ENCODE peak calls at places on chromosomes 6 and 20, in nine cellular contexts. One of them, this sample, is unnamed. For H3K4me1, the result is how much of the 10 kb centered on the place peaks cover.

GRCh38 chr20:38790210-38791053 is 15.1 kb upstream of the PPP1R16B start:
- DNase-seq in OCI-LY7: peak
- DNase-seq in PC-3: peak
- DNase-seq in neural progenitor cell: peak
- DNase-seq in GM23338: peak
- DNase-seq in HCT116: peak
- DNase-seq in GM23248: peak
- DNase-seq in SK-N-SH: peak
- DNase-seq in MM.1S: no peak
- DNase-seq in this sample: peak

GRCh38 chr6:16706029-16706428 is 55.2 kb downstream of the ATXN1 start:
- DNase-seq in OCI-LY7: no peak
- DNase-seq in PC-3: peak
- DNase-seq in neural progenitor cell: no peak
- DNase-seq in GM23338: no peak
- DNase-seq in HCT116: no peak
- DNase-seq in GM23248: no peak
- DNase-seq in SK-N-SH: no peak
- DNase-seq in MM.1S: no peak
- DNase-seq in this sample: no peak

GRCh38 chr6:63805808-63806572 is 170.4 kb downstream of the PHF3 start:
- DNase-seq in OCI-LY7: no peak
- DNase-seq in PC-3: peak
- DNase-seq in neural progenitor cell: peak
- DNase-seq in GM23338: no peak
- DNase-seq in HCT116: no peak
- DNase-seq in GM23248: peak
- DNase-seq in SK-N-SH: peak
- DNase-seq in MM.1S: no peak
- DNase-seq in this sample: peak

GRCh38 chr6:165770430-165771082 is 107.5 kb upstream of the PDE10A start:
- DNase-seq in OCI-LY7: no peak
- DNase-seq in PC-3: no peak
- DNase-seq in neural progenitor cell: no peak
- DNase-seq in GM23338: peak
- DNase-seq in HCT116: no peak
- DNase-seq in GM23248: no peak
- DNase-seq in SK-N-SH: no peak
- DNase-seq in MM.1S: no peak
- DNase-seq in this sample: no peak

GRCh38 chr20:61803903-61804804 is 261.5 kb downstream of the TAF4 start:
- DNase-seq in OCI-LY7: no peak
- DNase-seq in PC-3: no peak
- DNase-seq in neural progenitor cell: peak
- DNase-seq in GM23338: no peak
- DNase-seq in HCT116: no peak
- DNase-seq in GM23248: peak
- DNase-seq in SK-N-SH: no peak
- DNase-seq in MM.1S: no peak
- DNase-seq in this sample: no peak

GRCh38 chr6:161743526-161744196 is 469.8 kb upstream of the AGPAT4 start:
- DNase-seq in OCI-LY7: no peak
- DNase-seq in PC-3: no peak
- DNase-seq in neural progenitor cell: no peak
- DNase-seq in GM23338: no peak
- DNase-seq in HCT116: no peak
- DNase-seq in GM23248: no peak
- DNase-seq in SK-N-SH: no peak
- DNase-seq in MM.1S: no peak
- DNase-seq in this sample: no peak

GRCh38 chr6:106359989-106360409 is 518 bp upstream of the CRYBG1 start:
- DNase-seq in OCI-LY7: no peak
- DNase-seq in PC-3: no peak
- DNase-seq in neural progenitor cell: no peak
- DNase-seq in GM23338: no peak
- DNase-seq in HCT116: no peak
- DNase-seq in GM23248: no peak
- DNase-seq in SK-N-SH: no peak
- DNase-seq in MM.1S: no peak
- DNase-seq in this sample: no peak

GRCh38 chr6:1404066-1404712 is 14.8 kb downstream of the FOXF2 start:
- DNase-seq in OCI-LY7: no peak
- DNase-seq in PC-3: no peak
- DNase-seq in neural progenitor cell: no peak
- DNase-seq in GM23338: no peak
- DNase-seq in HCT116: no peak
- DNase-seq in GM23248: no peak
- DNase-seq in SK-N-SH: no peak
- DNase-seq in MM.1S: no peak
- DNase-seq in this sample: no peak

GRCh38 chr20:51687071-51687470 is 81.1 kb downstream of the ATP9A start:
- DNase-seq in OCI-LY7: no peak
- DNase-seq in PC-3: peak
- DNase-seq in neural progenitor cell: no peak
- DNase-seq in GM23338: no peak
- DNase-seq in HCT116: peak
- DNase-seq in GM23248: peak
- DNase-seq in SK-N-SH: no peak
- DNase-seq in MM.1S: no peak
- DNase-seq in this sample: no peak

GRCh38 chr6:52162940-52163908 is 23.0 kb upstream of the IL17A start:
- DNase-seq in OCI-LY7: peak
- DNase-seq in PC-3: peak
- DNase-seq in neural progenitor cell: peak
- DNase-seq in GM23338: peak
- DNase-seq in HCT116: peak
- DNase-seq in GM23248: peak
- DNase-seq in SK-N-SH: no peak
- DNase-seq in MM.1S: peak
- DNase-seq in this sample: peak

GRCh38 chr6:136113736-136114173 is 136.4 kb downstream of the MTFR2 start:
- DNase-seq in OCI-LY7: no peak
- DNase-seq in PC-3: peak
- DNase-seq in neural progenitor cell: peak
- DNase-seq in GM23338: peak
- DNase-seq in HCT116: no peak
- DNase-seq in GM23248: peak
- DNase-seq in SK-N-SH: peak
- DNase-seq in MM.1S: no peak
- DNase-seq in this sample: peak

GRCh38 chr20:1313236-1313964 is 15.5 kb downstream of the SDCBP2 start:
- DNase-seq in OCI-LY7: peak
- DNase-seq in PC-3: peak
- DNase-seq in neural progenitor cell: peak
- DNase-seq in GM23338: peak
- DNase-seq in HCT116: peak
- DNase-seq in GM23248: peak
- DNase-seq in SK-N-SH: peak
- DNase-seq in MM.1S: peak
- DNase-seq in this sample: peak

GRCh38 chr20:50673146-50673830 is 18.1 kb downstream of the RIPOR3 start:
- DNase-seq in OCI-LY7: no peak
- DNase-seq in PC-3: no peak
- DNase-seq in neural progenitor cell: no peak
- DNase-seq in GM23338: no peak
- DNase-seq in HCT116: no peak
- DNase-seq in GM23248: no peak
- DNase-seq in SK-N-SH: no peak
- DNase-seq in MM.1S: no peak
- DNase-seq in this sample: peak

GRCh38 chr20:50678213-50678898 is 13.0 kb downstream of the RIPOR3 start:
- DNase-seq in OCI-LY7: no peak
- DNase-seq in PC-3: peak
- DNase-seq in neural progenitor cell: no peak
- DNase-seq in GM23338: no peak
- DNase-seq in HCT116: no peak
- DNase-seq in GM23248: no peak
- DNase-seq in SK-N-SH: no peak
- DNase-seq in MM.1S: no peak
- DNase-seq in this sample: peak

GRCh38 chr20:50676888-50677287 is 14.5 kb downstream of the RIPOR3 start:
- DNase-seq in OCI-LY7: no peak
- DNase-seq in PC-3: no peak
- DNase-seq in neural progenitor cell: no peak
- DNase-seq in GM23338: no peak
- DNase-seq in HCT116: no peak
- DNase-seq in GM23248: no peak
- DNase-seq in SK-N-SH: no peak
- DNase-seq in MM.1S: no peak
- DNase-seq in this sample: no peak

GRCh38 chr20:50673831-50674825 is 17.2 kb downstream of the RIPOR3 start:
- DNase-seq in OCI-LY7: no peak
- DNase-seq in PC-3: no peak
- DNase-seq in neural progenitor cell: no peak
- DNase-seq in GM23338: no peak
- DNase-seq in HCT116: no peak
- DNase-seq in GM23248: no peak
- DNase-seq in SK-N-SH: no peak
- DNase-seq in MM.1S: no peak
- DNase-seq in this sample: no peak

DNA sequence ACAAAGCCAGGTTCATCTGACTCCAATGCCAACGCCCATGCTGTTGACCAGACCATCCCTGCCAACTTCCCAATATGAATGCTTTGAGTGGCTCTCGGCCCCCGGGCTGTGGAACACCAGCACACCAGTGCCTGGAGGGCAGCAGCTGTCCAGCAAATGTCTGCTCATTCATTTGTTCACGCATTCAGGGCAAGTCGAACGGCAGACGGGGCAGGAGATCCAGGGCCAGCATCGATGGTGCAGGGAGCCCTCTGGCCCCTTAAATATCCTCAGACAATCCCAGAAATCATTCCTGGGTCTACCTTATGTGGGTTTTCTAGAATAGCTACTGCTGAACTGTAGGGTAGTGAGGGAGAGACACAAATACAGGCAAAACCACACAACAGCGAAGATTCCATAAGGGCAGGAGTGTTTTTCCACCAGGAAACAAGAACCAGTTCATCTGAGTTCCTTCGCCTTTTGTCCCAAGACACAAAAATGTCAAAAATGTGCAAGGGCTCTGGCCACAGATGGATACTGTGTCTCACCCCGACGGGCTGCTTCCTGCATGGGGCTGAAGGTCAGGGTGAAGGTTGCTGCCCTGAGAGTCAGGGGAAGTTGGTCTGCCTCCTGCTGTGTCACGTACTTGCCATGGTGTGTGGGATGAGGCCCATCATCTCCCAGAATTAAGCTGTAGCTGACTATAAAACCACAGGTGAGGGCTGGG is 15.5 kb downstream of the RIPOR3 start:
- DNase-seq in OCI-LY7: no peak
- DNase-seq in PC-3: no peak
- DNase-seq in neural progenitor cell: no peak
- DNase-seq in GM23338: peak
- DNase-seq in HCT116: no peak
- DNase-seq in GM23248: no peak
- DNase-seq in SK-N-SH: no peak
- DNase-seq in MM.1S: no peak
- DNase-seq in this sample: no peak
- H2AFZ ChIP-seq in OCI-LY7: no peak
- H2AFZ ChIP-seq in PC-3: no peak
- H2AFZ ChIP-seq in neural progenitor cell: no peak
- H2AFZ ChIP-seq in GM23338: no peak
- H2AFZ ChIP-seq in HCT116: no peak
- H2AFZ ChIP-seq in GM23248: no peak
- H2AFZ ChIP-seq in SK-N-SH: peak
- H2AFZ ChIP-seq in MM.1S: no peak
- H2AFZ ChIP-seq in this sample: no peak

DNA sequence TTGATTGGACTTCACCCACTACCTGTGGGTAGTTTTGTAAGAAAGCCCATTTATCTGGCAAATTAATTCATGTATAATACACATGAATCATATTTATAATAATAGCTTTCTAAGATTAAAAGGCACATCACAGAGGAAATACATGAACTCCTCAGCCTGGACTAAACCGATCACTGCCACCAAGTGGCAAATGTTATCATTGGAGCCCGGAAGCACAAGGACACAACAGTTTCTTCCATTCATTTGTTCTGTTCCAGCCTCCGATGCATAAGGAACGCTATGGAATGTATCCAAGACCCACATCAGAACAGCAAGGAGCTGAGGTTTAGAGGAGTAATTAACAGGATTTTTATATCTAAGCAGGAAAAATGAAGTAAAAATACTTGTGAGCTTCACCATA is 13.9 kb upstream of the IPCEF1 start:
- DNase-seq in OCI-LY7: peak
- DNase-seq in PC-3: peak
- DNase-seq in neural progenitor cell: peak
- DNase-seq in GM23338: peak
- DNase-seq in HCT116: peak
- DNase-seq in GM23248: peak
- DNase-seq in SK-N-SH: peak
- DNase-seq in MM.1S: no peak
- DNase-seq in this sample: peak
- TF ChIP-seq EZH2phosphoT487 in OCI-LY7: no peak
- TF ChIP-seq EZH2phosphoT487 in PC-3: no peak
- TF ChIP-seq EZH2phosphoT487 in neural progenitor cell: no peak
- TF ChIP-seq EZH2phosphoT487 in GM23338: no peak
- TF ChIP-seq EZH2phosphoT487 in HCT116: no peak
- TF ChIP-seq EZH2phosphoT487 in GM23248: no peak
- TF ChIP-seq EZH2phosphoT487 in SK-N-SH: no peak
- TF ChIP-seq EZH2phosphoT487 in MM.1S: no peak
- TF ChIP-seq EZH2phosphoT487 in this sample: no peak

DNA sequence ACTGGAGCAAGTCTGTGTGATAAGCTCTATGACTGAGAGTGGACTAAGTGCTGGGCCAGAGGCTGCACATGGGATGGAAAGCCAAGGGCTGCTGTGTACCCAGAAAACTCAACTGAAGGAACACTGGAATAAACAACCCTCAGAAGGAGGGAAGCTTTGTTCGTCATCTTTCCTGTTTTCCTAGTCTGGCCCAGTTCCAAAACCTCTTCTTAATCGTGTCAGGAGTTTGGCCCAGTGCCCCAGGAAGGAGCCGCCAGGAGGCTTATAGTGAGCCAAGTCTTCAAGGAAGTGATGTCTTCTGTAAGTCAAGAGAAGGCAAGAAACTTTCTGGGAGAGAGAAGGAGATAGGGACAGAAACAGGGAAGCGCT is 23.3 kb upstream of the TOP1 start:
- DNase-seq in OCI-LY7: no peak
- DNase-seq in PC-3: peak
- DNase-seq in neural progenitor cell: no peak
- DNase-seq in GM23338: no peak
- DNase-seq in HCT116: peak
- DNase-seq in GM23248: peak
- DNase-seq in SK-N-SH: no peak
- DNase-seq in MM.1S: no peak
- DNase-seq in this sample: peak
- H3K4me1 ChIP-seq in OCI-LY7: half or more
- H3K4me1 ChIP-seq in PC-3: half or more
- H3K4me1 ChIP-seq in neural progenitor cell: under half
- H3K4me1 ChIP-seq in GM23338: under half
- H3K4me1 ChIP-seq in HCT116: half or more
- H3K4me1 ChIP-seq in GM23248: under half
- H3K4me1 ChIP-seq in SK-N-SH: half or more
- H3K4me1 ChIP-seq in MM.1S: under half
- H3K4me1 ChIP-seq in this sample: under half

DNA sequence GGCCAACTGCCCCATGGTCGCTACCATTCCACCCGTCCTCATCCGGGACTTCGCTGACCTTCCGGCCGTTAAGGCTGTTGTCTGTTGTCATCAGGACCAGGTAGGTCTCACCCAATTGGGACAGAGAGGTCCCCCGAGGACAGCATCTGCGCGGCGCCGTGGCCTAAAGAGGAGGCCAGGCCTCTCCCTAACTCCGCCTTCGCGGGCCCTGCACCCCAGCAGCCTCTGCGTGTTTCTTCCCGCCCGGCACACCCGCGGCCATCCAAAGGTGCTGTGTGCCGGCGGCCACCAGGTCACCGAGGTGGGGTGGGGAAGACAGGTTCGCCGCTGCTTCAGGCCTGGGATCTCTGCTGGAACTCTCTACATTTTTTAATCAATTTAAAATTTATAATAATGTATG is 9.0 kb downstream of the OR2W1 start:
- DNase-seq in OCI-LY7: no peak
- DNase-seq in PC-3: no peak
- DNase-seq in neural progenitor cell: no peak
- DNase-seq in GM23338: peak
- DNase-seq in HCT116: no peak
- DNase-seq in GM23248: no peak
- DNase-seq in SK-N-SH: no peak
- DNase-seq in MM.1S: no peak
- DNase-seq in this sample: no peak
- H2AFZ ChIP-seq in OCI-LY7: no peak
- H2AFZ ChIP-seq in PC-3: no peak
- H2AFZ ChIP-seq in neural progenitor cell: no peak
- H2AFZ ChIP-seq in GM23338: peak
- H2AFZ ChIP-seq in HCT116: no peak
- H2AFZ ChIP-seq in GM23248: no peak
- H2AFZ ChIP-seq in SK-N-SH: no peak
- H2AFZ ChIP-seq in MM.1S: no peak
- H2AFZ ChIP-seq in this sample: no peak